ENCODE peak calls at places on chromosomes 11 and 22, in nine cellular contexts. O is tibial artery; N is sciatic nerve; M is activated CD8-positive, alpha-beta memory T cell treated with anti-CD3 and anti-CD28 coated beads, Interleukin-2, amount 50 U/mL, for 4 hours; B is stimulated activated CD4-positive, alpha-beta T cell treated with anti-CD3 and anti-CD28 coated beads, Interleukin-2, amount 100 ng/mL, for 48 hours; D is fibroblast of the conjunctiva; T is NCI-H1417; C is uterus; Q is fibroblast of pulmonary artery. E is an unnamed sample.

GRCh38 chr11:63537293-63538101 is 889 bp downstream of the PLAAT4 start:
- DNase-seq in N (peak; percentile 82), B (no peak), T (no peak), D (peak; percentile 54), Q (peak; percentile 83), O (peak; percentile 94), C (peak; percentile 80), M (no peak), E (no peak)

GRCh38 chr11:102244681-102245409 is 72.4 kb upstream of the BIRC3 start:
- DNase-seq in B (no peak), T (no peak), D (peak; percentile 71), C (no peak), N (no peak), Q (peak; percentile 51), M (no peak), O (no peak), E (no peak)

GRCh38 chr11:65492637-65493366 is 6.0 kb upstream of the MALAT1 start:
- DNase-seq in D (no peak), C (peak; percentile 97), O (peak; percentile 94), T (no peak), N (peak; percentile 91), Q (peak; percentile 94), M (no peak), B (no peak), E (no peak)

GRCh38 chr11:69449320-69450063 is 32.0 kb upstream of the LINC01488 start:
- DNase-seq in M (no peak), N (no peak), O (peak; percentile 84), T (no peak), C (peak; percentile 65), B (no peak), Q (peak; percentile 50), D (no peak), E (no peak)

GRCh38 chr11:22467248-22467647 is 129.1 kb downstream of the SLC17A6 start:
- DNase-seq in B (no peak), M (no peak), N (no peak), C (no peak), D (no peak), Q (peak; percentile 18), T (no peak), O (no peak), E (no peak)

GRCh38 chr22:50184004-50184461 is 1.7 kb upstream of the TRABD start:
- DNase-seq in N (peak; percentile 85), D (peak; percentile 35), T (no peak), C (peak; percentile 77), B (no peak), O (peak; percentile 85), Q (peak; percentile 67), M (no peak), E (no peak)

GRCh38 chr22:42991010-42991651 is 23.8 kb downstream of the PACSIN2 start:
- DNase-seq in D (peak; percentile 67), M (no peak), O (peak; percentile 58), N (peak; percentile 33), Q (peak; percentile 67), T (no peak), C (no peak), B (no peak), E (no peak)

GRCh38 chr22:38924197-38924952 is 33.0 kb upstream of the APOBEC3A start:
- DNase-seq in N (peak; percentile 86), O (peak; percentile 91), T (peak; percentile 86), B (no peak), D (peak; percentile 84), Q (peak; percentile 90), C (peak; percentile 83), M (no peak), E (no peak)

GRCh38 chr11:102716527-102716926 is 8.2 kb downstream of the MMP8 start:
- DNase-seq in B (no peak), Q (no peak), M (no peak), D (no peak), C (no peak), N (no peak), O (no peak), T (no peak), E (no peak)

GRCh38 chr11:128181090-128181485 is 406.3 kb downstream of the ETS1 start:
- DNase-seq in M (no peak), T (no peak), B (no peak), D (no peak), O (no peak), Q (peak; percentile 97), N (no peak), C (no peak), E (no peak)

GRCh38 chr11:62151737-62152102 is 27.9 kb downstream of the INCENP start:
- DNase-seq in T (no peak), C (no peak), D (no peak), Q (no peak), O (peak; percentile 43), M (no peak), N (no peak), B (no peak), E (no peak)

GRCh38 chr22:50524664-50525103 is 714 bp downstream of the SCO2 start:
- DNase-seq in D (no peak), M (no peak), T (no peak), C (no peak), Q (no peak), N (no peak), O (no peak), B (no peak), E (no peak)

GRCh38 chr22:37420656-37421467 is 6.4 kb downstream of the ELFN2 start:
- DNase-seq in B (no peak), T (no peak), C (no peak), O (no peak), N (no peak), M (no peak), D (no peak), Q (no peak), E (no peak)

GRCh38 chr11:130145975-130146776 is 13.4 kb upstream of the ST14 start:
- DNase-seq in B (no peak), Q (no peak), C (no peak), M (no peak), O (peak; percentile 63), D (no peak), T (peak; percentile 46), N (no peak), E (no peak)

GRCh38 chr11:33616552-33616951 is 84.1 kb downstream of the C11orf91 start:
- DNase-seq in N (no peak), C (no peak), D (no peak), Q (no peak), M (no peak), O (no peak), T (no peak), B (no peak), E (no peak)

GRCh38 chr11:45305874-45306623 is 19.9 kb upstream of the SYT13 start:
- DNase-seq in O (no peak), D (no peak), N (no peak), T (no peak), Q (no peak), M (no peak), C (no peak), B (no peak), E (no peak)

GRCh38 chr11:9776203-9776602 is 112.3 kb downstream of the SWAP70 start:
- DNase-seq in M (no peak), Q (no peak), C (no peak), O (no peak), B (no peak), N (no peak), D (no peak), T (no peak), E (no peak)

GRCh38 chr22:44355688-44356070 is 42.9 kb upstream of the SHISAL1 start:
- DNase-seq in T (no peak), D (no peak), O (no peak), Q (no peak), B (no peak), C (peak; percentile 19), N (peak; percentile 36), M (no peak), E (no peak)

GRCh38 chr11:2696461-2696860 is 3.3 kb downstream of the KCNQ1OT1 start:
- DNase-seq in C (peak; percentile 2), Q (no peak), O (no peak), M (no peak), T (no peak), N (no peak), B (no peak), D (no peak), E (no peak)

GRCh38 chr11:116162541-116163230 is 610.1 kb downstream of the BUD13 start:
- DNase-seq in M (no peak), Q (no peak), C (no peak), N (no peak), D (no peak), B (no peak), T (peak; percentile 74), O (no peak), E (no peak)

GRCh38 chr11:123018702-123019101 is 37.1 kb upstream of the BSX start:
- DNase-seq in B (no peak), Q (no peak), C (no peak), T (no peak), O (no peak), N (no peak), D (no peak), M (no peak), E (no peak)

GRCh38 chr22:37032535-37033460 is 13.3 kb downstream of the MPST start:
- DNase-seq in N (no peak), O (no peak), T (no peak), D (peak; percentile 51), M (no peak), B (no peak), C (peak; percentile 59), Q (peak; percentile 93), E (no peak)

GRCh38 chr22:42177891-42178336 is 47.3 kb upstream of the CYP2D6 start:
- DNase-seq in D (no peak), T (no peak), O (no peak), B (no peak), M (no peak), C (no peak), N (no peak), Q (no peak), E (no peak)

GRCh38 chr11:14942735-14943134 is 29.4 kb downstream of the CALCA start:
- DNase-seq in B (no peak), M (no peak), C (no peak), O (no peak), N (no peak), Q (no peak), T (peak; percentile 42), D (no peak), E (no peak)

GRCh38 chr22:49138250-49138790 is 689.4 kb downstream of the BRD1 start:
- DNase-seq in D (no peak), Q (no peak), M (no peak), T (no peak), C (no peak), O (no peak), N (no peak), B (no peak), E (no peak)

GRCh38 chr22:30292069-30292970 is 3.0 kb upstream of the CASTOR1 start:
- DNase-seq in N (no peak), D (no peak), T (no peak), Q (no peak), O (no peak), B (no peak), C (no peak), M (no peak), E (no peak)

GRCh38 chr11:119788911-119789560 is 60.0 kb upstream of the NECTIN1 start:
- DNase-seq in C (no peak), Q (no peak), D (no peak), O (peak; percentile 45), B (no peak), N (no peak), M (no peak), T (no peak), E (no peak)

GRCh38 chr22:23047265-23047664 is 23.1 kb upstream of the GNAZ start:
- DNase-seq in T (no peak), C (no peak), Q (no peak), N (no peak), D (no peak), B (no peak), M (no peak), O (peak; percentile 43), E (no peak)

GRCh38 chr11:45527898-45528297 is 137.5 kb downstream of the CHST1 start:
- DNase-seq in O (no peak), Q (peak; percentile 13), D (no peak), N (no peak), B (no peak), T (no peak), C (no peak), M (no peak), E (no peak)

GRCh38 chr11:117582491-117582890 is 214.5 kb downstream of the DSCAML1 start:
- DNase-seq in M (no peak), B (no peak), Q (no peak), D (no peak), N (peak; percentile 42), T (no peak), O (peak; percentile 20), C (no peak), E (no peak)

GRCh38 chr11:125175166-125175565 is 10.6 kb downstream of the PKNOX2 start:
- DNase-seq in N (no peak), Q (no peak), M (no peak), C (no peak), D (no peak), O (no peak), T (no peak), B (no peak), E (no peak)